ENCODE peak calls at places on chromosomes 3 and 15, in six cellular contexts. One of them, this sample, is unnamed.

GRCh38 chr3:6228958-6229683 is 631.8 kb upstream of the GRM7 start:
- DNase-seq in dermis blood vessel endothelial cell: no peak
- DNase-seq in gastrocnemius medialis: no peak
- DNase-seq in AG09319: no peak
- DNase-seq in endothelial cell: no peak
- DNase-seq in activated T-cell treated with anti-CD3 and anti-CD28 coated beads, Interleukin-2, amount 50 U/mL, for 48 hours: no peak
- DNase-seq in this sample: no peak

GRCh38 chr15:55703873-55704285 is 39.1 kb downstream of the PRTG start:
- DNase-seq in dermis blood vessel endothelial cell: peak
- DNase-seq in gastrocnemius medialis: no peak
- DNase-seq in AG09319: no peak
- DNase-seq in endothelial cell: no peak
- DNase-seq in activated T-cell treated with anti-CD3 and anti-CD28 coated beads, Interleukin-2, amount 50 U/mL, for 48 hours: no peak
- DNase-seq in this sample: no peak

GRCh38 chr3:182124187-182124586 is 412.5 kb downstream of the SOX2 start:
- DNase-seq in dermis blood vessel endothelial cell: no peak
- DNase-seq in gastrocnemius medialis: no peak
- DNase-seq in AG09319: no peak
- DNase-seq in endothelial cell: no peak
- DNase-seq in activated T-cell treated with anti-CD3 and anti-CD28 coated beads, Interleukin-2, amount 50 U/mL, for 48 hours: no peak
- DNase-seq in this sample: no peak

GRCh38 chr15:45424429-45424828 is 46.1 kb upstream of the GATM start:
- DNase-seq in dermis blood vessel endothelial cell: no peak
- DNase-seq in gastrocnemius medialis: no peak
- DNase-seq in AG09319: no peak
- DNase-seq in endothelial cell: no peak
- DNase-seq in activated T-cell treated with anti-CD3 and anti-CD28 coated beads, Interleukin-2, amount 50 U/mL, for 48 hours: no peak
- DNase-seq in this sample: no peak

GRCh38 chr3:111315911-111316310 is 226.1 kb upstream of the CD96 start:
- DNase-seq in dermis blood vessel endothelial cell: no peak
- DNase-seq in gastrocnemius medialis: no peak
- DNase-seq in AG09319: peak
- DNase-seq in endothelial cell: no peak
- DNase-seq in activated T-cell treated with anti-CD3 and anti-CD28 coated beads, Interleukin-2, amount 50 U/mL, for 48 hours: no peak
- DNase-seq in this sample: no peak

GRCh38 chr15:59349715-59350420 is 22.8 kb downstream of the MYO1E start:
- DNase-seq in dermis blood vessel endothelial cell: peak
- DNase-seq in gastrocnemius medialis: no peak
- DNase-seq in AG09319: no peak
- DNase-seq in endothelial cell: no peak
- DNase-seq in activated T-cell treated with anti-CD3 and anti-CD28 coated beads, Interleukin-2, amount 50 U/mL, for 48 hours: peak
- DNase-seq in this sample: no peak

GRCh38 chr3:197327701-197328100 is 29.3 kb upstream of the DLG1 start:
- DNase-seq in dermis blood vessel endothelial cell: no peak
- DNase-seq in gastrocnemius medialis: peak
- DNase-seq in AG09319: no peak
- DNase-seq in endothelial cell: no peak
- DNase-seq in activated T-cell treated with anti-CD3 and anti-CD28 coated beads, Interleukin-2, amount 50 U/mL, for 48 hours: no peak
- DNase-seq in this sample: no peak

GRCh38 chr3:45417949-45418847 is 29.8 kb downstream of the LARS2 start:
- DNase-seq in dermis blood vessel endothelial cell: peak
- DNase-seq in gastrocnemius medialis: no peak
- DNase-seq in AG09319: no peak
- DNase-seq in endothelial cell: no peak
- DNase-seq in activated T-cell treated with anti-CD3 and anti-CD28 coated beads, Interleukin-2, amount 50 U/mL, for 48 hours: no peak
- DNase-seq in this sample: no peak

GRCh38 chr3:141505166-141505565 is 18.3 kb downstream of the RASA2 start:
- DNase-seq in dermis blood vessel endothelial cell: no peak
- DNase-seq in gastrocnemius medialis: no peak
- DNase-seq in AG09319: no peak
- DNase-seq in endothelial cell: no peak
- DNase-seq in activated T-cell treated with anti-CD3 and anti-CD28 coated beads, Interleukin-2, amount 50 U/mL, for 48 hours: no peak
- DNase-seq in this sample: no peak

GRCh38 chr3:113758389-113759029 is 11.7 kb downstream of the ATP6V1A start:
- DNase-seq in dermis blood vessel endothelial cell: no peak
- DNase-seq in gastrocnemius medialis: no peak
- DNase-seq in AG09319: no peak
- DNase-seq in endothelial cell: no peak
- DNase-seq in activated T-cell treated with anti-CD3 and anti-CD28 coated beads, Interleukin-2, amount 50 U/mL, for 48 hours: no peak
- DNase-seq in this sample: no peak

GRCh38 chr3:190594171-190594570 is 80.3 kb downstream of the IL1RAP start:
- DNase-seq in dermis blood vessel endothelial cell: no peak
- DNase-seq in gastrocnemius medialis: no peak
- DNase-seq in AG09319: no peak
- DNase-seq in endothelial cell: no peak
- DNase-seq in activated T-cell treated with anti-CD3 and anti-CD28 coated beads, Interleukin-2, amount 50 U/mL, for 48 hours: no peak
- DNase-seq in this sample: no peak

GRCh38 chr15:64636541-64636940 is 138.8 kb downstream of the RBPMS2 start:
- DNase-seq in dermis blood vessel endothelial cell: no peak
- DNase-seq in gastrocnemius medialis: no peak
- DNase-seq in AG09319: no peak
- DNase-seq in endothelial cell: no peak
- DNase-seq in activated T-cell treated with anti-CD3 and anti-CD28 coated beads, Interleukin-2, amount 50 U/mL, for 48 hours: no peak
- DNase-seq in this sample: no peak

GRCh38 chr3:139134678-139135372 is 90.1 kb upstream of the PRR23C start:
- DNase-seq in dermis blood vessel endothelial cell: no peak
- DNase-seq in gastrocnemius medialis: no peak
- DNase-seq in AG09319: no peak
- DNase-seq in endothelial cell: no peak
- DNase-seq in activated T-cell treated with anti-CD3 and anti-CD28 coated beads, Interleukin-2, amount 50 U/mL, for 48 hours: no peak
- DNase-seq in this sample: no peak

GRCh38 chr3:180282386-180282785 is 245.6 kb upstream of the PEX5L start:
- DNase-seq in dermis blood vessel endothelial cell: no peak
- DNase-seq in gastrocnemius medialis: no peak
- DNase-seq in AG09319: no peak
- DNase-seq in endothelial cell: no peak
- DNase-seq in activated T-cell treated with anti-CD3 and anti-CD28 coated beads, Interleukin-2, amount 50 U/mL, for 48 hours: no peak
- DNase-seq in this sample: no peak

GRCh38 chr3:99909714-99910508 is 92.2 kb downstream of the CMSS1 start:
- DNase-seq in dermis blood vessel endothelial cell: peak
- DNase-seq in gastrocnemius medialis: no peak
- DNase-seq in AG09319: no peak
- DNase-seq in endothelial cell: no peak
- DNase-seq in activated T-cell treated with anti-CD3 and anti-CD28 coated beads, Interleukin-2, amount 50 U/mL, for 48 hours: no peak
- DNase-seq in this sample: no peak

GRCh38 chr15:23642413-23643044 is 5.1 kb downstream of the MAGEL2 start:
- DNase-seq in dermis blood vessel endothelial cell: peak
- DNase-seq in gastrocnemius medialis: no peak
- DNase-seq in AG09319: no peak
- DNase-seq in endothelial cell: peak
- DNase-seq in activated T-cell treated with anti-CD3 and anti-CD28 coated beads, Interleukin-2, amount 50 U/mL, for 48 hours: peak
- DNase-seq in this sample: no peak

GRCh38 chr15:28935316-28935715 is 49.5 kb downstream of the APBA2 start:
- DNase-seq in dermis blood vessel endothelial cell: peak
- DNase-seq in gastrocnemius medialis: no peak
- DNase-seq in AG09319: no peak
- DNase-seq in endothelial cell: peak
- DNase-seq in activated T-cell treated with anti-CD3 and anti-CD28 coated beads, Interleukin-2, amount 50 U/mL, for 48 hours: peak
- DNase-seq in this sample: peak

GRCh38 chr3:14253022-14253761 is 74.6 kb downstream of the LSM3 start:
- DNase-seq in dermis blood vessel endothelial cell: no peak
- DNase-seq in gastrocnemius medialis: peak
- DNase-seq in AG09319: no peak
- DNase-seq in endothelial cell: no peak
- DNase-seq in activated T-cell treated with anti-CD3 and anti-CD28 coated beads, Interleukin-2, amount 50 U/mL, for 48 hours: no peak
- DNase-seq in this sample: no peak

GRCh38 chr15:61195116-61196002 is 33.7 kb downstream of the RORA start:
- DNase-seq in dermis blood vessel endothelial cell: peak
- DNase-seq in gastrocnemius medialis: no peak
- DNase-seq in AG09319: no peak
- DNase-seq in endothelial cell: peak
- DNase-seq in activated T-cell treated with anti-CD3 and anti-CD28 coated beads, Interleukin-2, amount 50 U/mL, for 48 hours: peak
- DNase-seq in this sample: no peak

GRCh38 chr15:69140306-69140705 is 20.1 kb upstream of the GLCE start:
- DNase-seq in dermis blood vessel endothelial cell: no peak
- DNase-seq in gastrocnemius medialis: no peak
- DNase-seq in AG09319: no peak
- DNase-seq in endothelial cell: no peak
- DNase-seq in activated T-cell treated with anti-CD3 and anti-CD28 coated beads, Interleukin-2, amount 50 U/mL, for 48 hours: no peak
- DNase-seq in this sample: no peak

GRCh38 chr3:101780661-101781060 is 1.6 kb downstream of the NXPE3 start:
- DNase-seq in dermis blood vessel endothelial cell: peak
- DNase-seq in gastrocnemius medialis: peak
- DNase-seq in AG09319: peak
- DNase-seq in endothelial cell: no peak
- DNase-seq in activated T-cell treated with anti-CD3 and anti-CD28 coated beads, Interleukin-2, amount 50 U/mL, for 48 hours: no peak
- DNase-seq in this sample: no peak

GRCh38 chr3:11186318-11186692 is 32.0 kb downstream of the HRH1 start:
- DNase-seq in dermis blood vessel endothelial cell: no peak
- DNase-seq in gastrocnemius medialis: no peak
- DNase-seq in AG09319: no peak
- DNase-seq in endothelial cell: no peak
- DNase-seq in activated T-cell treated with anti-CD3 and anti-CD28 coated beads, Interleukin-2, amount 50 U/mL, for 48 hours: no peak
- DNase-seq in this sample: no peak

GRCh38 chr3:186772886-186773417 is 10.4 kb upstream of the EIF4A2 start:
- DNase-seq in dermis blood vessel endothelial cell: peak
- DNase-seq in gastrocnemius medialis: peak
- DNase-seq in AG09319: no peak
- DNase-seq in endothelial cell: no peak
- DNase-seq in activated T-cell treated with anti-CD3 and anti-CD28 coated beads, Interleukin-2, amount 50 U/mL, for 48 hours: peak
- DNase-seq in this sample: peak

GRCh38 chr3:175601521-175601920 is 742.4 kb downstream of the NAALADL2 start:
- DNase-seq in dermis blood vessel endothelial cell: no peak
- DNase-seq in gastrocnemius medialis: no peak
- DNase-seq in AG09319: no peak
- DNase-seq in endothelial cell: no peak
- DNase-seq in activated T-cell treated with anti-CD3 and anti-CD28 coated beads, Interleukin-2, amount 50 U/mL, for 48 hours: no peak
- DNase-seq in this sample: no peak

GRCh38 chr3:183134844-183135243 is 27.7 kb downstream of the LAMP3 start:
- DNase-seq in dermis blood vessel endothelial cell: no peak
- DNase-seq in gastrocnemius medialis: no peak
- DNase-seq in AG09319: no peak
- DNase-seq in endothelial cell: no peak
- DNase-seq in activated T-cell treated with anti-CD3 and anti-CD28 coated beads, Interleukin-2, amount 50 U/mL, for 48 hours: no peak
- DNase-seq in this sample: no peak

GRCh38 chr15:84671211-84671610 is 13.2 kb upstream of the NMB start:
- DNase-seq in dermis blood vessel endothelial cell: no peak
- DNase-seq in gastrocnemius medialis: no peak
- DNase-seq in AG09319: peak
- DNase-seq in endothelial cell: no peak
- DNase-seq in activated T-cell treated with anti-CD3 and anti-CD28 coated beads, Interleukin-2, amount 50 U/mL, for 48 hours: no peak
- DNase-seq in this sample: no peak

GRCh38 chr3:4772171-4772804 is 206.9 kb upstream of the BHLHE40 start:
- DNase-seq in dermis blood vessel endothelial cell: peak
- DNase-seq in gastrocnemius medialis: peak
- DNase-seq in AG09319: peak
- DNase-seq in endothelial cell: no peak
- DNase-seq in activated T-cell treated with anti-CD3 and anti-CD28 coated beads, Interleukin-2, amount 50 U/mL, for 48 hours: no peak
- DNase-seq in this sample: no peak

GRCh38 chr3:186417791-186418190 is 55.8 kb upstream of the DGKG start:
- DNase-seq in dermis blood vessel endothelial cell: no peak
- DNase-seq in gastrocnemius medialis: no peak
- DNase-seq in AG09319: no peak
- DNase-seq in endothelial cell: no peak
- DNase-seq in activated T-cell treated with anti-CD3 and anti-CD28 coated beads, Interleukin-2, amount 50 U/mL, for 48 hours: no peak
- DNase-seq in this sample: no peak

GRCh38 chr3:121545049-121545563 is 682 bp downstream of the POLQ start:
- DNase-seq in dermis blood vessel endothelial cell: peak
- DNase-seq in gastrocnemius medialis: no peak
- DNase-seq in AG09319: no peak
- DNase-seq in endothelial cell: peak
- DNase-seq in activated T-cell treated with anti-CD3 and anti-CD28 coated beads, Interleukin-2, amount 50 U/mL, for 48 hours: no peak
- DNase-seq in this sample: no peak

GRCh38 chr15:63830113-63830512 is 3.6 kb downstream of the HERC1 start:
- DNase-seq in dermis blood vessel endothelial cell: no peak
- DNase-seq in gastrocnemius medialis: no peak
- DNase-seq in AG09319: no peak
- DNase-seq in endothelial cell: no peak
- DNase-seq in activated T-cell treated with anti-CD3 and anti-CD28 coated beads, Interleukin-2, amount 50 U/mL, for 48 hours: no peak
- DNase-seq in this sample: no peak

GRCh38 chr3:71069797-71070196 is 513.7 kb downstream of the FOXP1 start:
- DNase-seq in dermis blood vessel endothelial cell: peak
- DNase-seq in gastrocnemius medialis: peak
- DNase-seq in AG09319: no peak
- DNase-seq in endothelial cell: peak
- DNase-seq in activated T-cell treated with anti-CD3 and anti-CD28 coated beads, Interleukin-2, amount 50 U/mL, for 48 hours: peak
- DNase-seq in this sample: peak

GRCh38 chr15:45378149-45378912 is at the start of gene GATM:
- DNase-seq in dermis blood vessel endothelial cell: peak
- DNase-seq in gastrocnemius medialis: peak
- DNase-seq in AG09319: peak
- DNase-seq in endothelial cell: peak
- DNase-seq in activated T-cell treated with anti-CD3 and anti-CD28 coated beads, Interleukin-2, amount 50 U/mL, for 48 hours: peak
- DNase-seq in this sample: peak